ENCODE peak calls at places on chromosome 4, in four cellular contexts. R, E, B and Y are unnamed samples.

GRCh38 chr4:113692809-113693411 is 68.6 kb downstream of the CAMK2D start:
- DNase-seq in R (no peak), B (no peak), E (no peak), Y (no peak)

GRCh38 chr4:136831553-136831952 is 700.7 kb downstream of the PCDH18 start:
- DNase-seq in E (no peak), R (no peak), B (no peak), Y (no peak)

GRCh38 chr4:173252024-173252935 is 81.9 kb downstream of the HMGB2 start:
- DNase-seq in R (no peak), B (no peak), E (peak; percentile 99), Y (no peak)

GRCh38 chr4:28490669-28491068 is 1630.0 kb downstream of the STIM2 start:
- DNase-seq in E (no peak), B (no peak), R (no peak), Y (no peak)

GRCh38 chr4:184653650-184654049 is 4.1 kb downstream of the PRIMPOL start:
- DNase-seq in R (no peak), B (no peak), E (no peak), Y (no peak)

GRCh38 chr4:66606908-66607307 is 936.6 kb upstream of the EPHA5 start:
- DNase-seq in E (no peak), R (no peak), B (no peak), Y (peak; percentile 4)

GRCh38 chr4:78544681-78545080 is 6.9 kb upstream of the ANXA3 start:
- DNase-seq in B (no peak), R (no peak), E (peak; percentile 84), Y (no peak)

GRCh38 chr4:111070390-111070789 is 447.5 kb upstream of the PITX2 start:
- DNase-seq in R (no peak), B (no peak), E (no peak), Y (no peak)

GRCh38 chr4:110198472-110199419 is at the start of gene ELOVL6:
- DNase-seq in E (peak; percentile 88), B (peak; percentile 8), R (peak; percentile 48), Y (peak; percentile 85)

GRCh38 chr4:123832173-123833026 is 435.8 kb downstream of the SPRY1 start:
- DNase-seq in E (peak; percentile 99), R (no peak), B (no peak), Y (no peak)

GRCh38 chr4:7556558-7556957 is 121.8 kb upstream of the PSAPL1 start:
- DNase-seq in B (no peak), R (no peak), E (no peak), Y (no peak)

GRCh38 chr4:5517372-5517771 is 191.0 kb downstream of the EVC2 start:
- DNase-seq in E (no peak), B (no peak), R (no peak), Y (no peak)

GRCh38 chr4:89121711-89122387 is 10.5 kb downstream of the TIGD2 start:
- DNase-seq in E (no peak), R (no peak), B (no peak), Y (no peak)

GRCh38 chr4:20086067-20086466 is 165.6 kb upstream of the SLIT2 start:
- DNase-seq in E (no peak), R (no peak), B (no peak), Y (no peak)

GRCh38 chr4:109730294-109731051 is 603 bp upstream of the PLA2G12A start:
- DNase-seq in B (no peak), R (peak; percentile 38), E (peak; percentile 58), Y (no peak)

GRCh38 chr4:39620551-39620950 is 18.1 kb downstream of the SMIM14 start:
- DNase-seq in R (no peak), E (no peak), B (no peak), Y (no peak)

GRCh38 chr4:127772769-127773671 is 9.1 kb upstream of the HSPA4L start:
- DNase-seq in E (no peak), B (no peak), R (no peak), Y (no peak)

DNA sequence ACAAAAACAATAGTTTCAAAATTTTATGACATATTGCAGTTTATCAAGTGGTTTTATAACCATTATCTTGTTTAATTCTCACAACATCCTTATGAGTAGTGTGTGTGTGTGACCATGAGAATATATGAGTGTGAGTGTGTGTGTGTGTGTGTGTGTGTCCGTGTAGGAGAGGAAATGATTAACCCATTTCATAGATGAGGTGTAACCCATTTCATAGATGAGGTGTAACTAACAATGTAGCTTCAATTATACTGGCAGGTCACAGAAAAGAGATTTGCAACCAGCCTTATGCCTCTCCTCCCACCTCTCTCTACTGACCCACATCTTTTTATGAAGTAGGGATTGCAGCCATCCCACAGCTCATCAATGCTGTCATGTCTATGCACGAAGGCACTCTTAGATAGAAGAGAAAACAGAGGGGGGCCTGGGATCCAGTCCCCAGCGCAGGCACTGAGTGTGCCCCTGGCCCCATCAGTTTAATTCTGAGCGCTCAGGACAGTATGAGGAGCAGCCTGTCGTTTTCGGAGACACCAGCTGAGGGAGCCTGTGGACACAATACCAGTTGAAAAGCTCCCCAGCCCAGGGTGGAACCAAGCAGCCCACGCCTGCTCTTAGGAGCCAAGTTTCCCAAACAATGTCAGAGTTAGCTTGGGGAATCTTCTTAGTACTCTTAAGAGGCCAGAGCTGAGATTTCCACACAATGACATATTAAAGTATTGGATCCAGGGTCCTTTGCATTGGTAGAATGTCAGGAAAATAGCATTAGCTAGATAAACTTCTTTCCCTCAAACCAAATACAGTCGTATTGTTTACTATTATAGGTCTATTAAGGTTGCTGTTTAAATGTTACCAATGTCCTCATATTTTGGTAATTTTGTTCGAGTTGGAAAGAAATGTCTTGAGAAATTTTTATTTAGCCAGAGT is 88.6 kb downstream of the PALLD start:
- DNase-seq in B (no peak), E (peak; percentile 84), R (peak; percentile 31), Y (peak; percentile 63)
- H3K4me1 ChIP-seq in B (no peaks in the 10 kb centered on the region), E (peaks cover 27% of the 10 kb centered on the region), R (no peaks in the 10 kb centered on the region), Y (no peaks in the 10 kb centered on the region)

GRCh38 chr4:56297801-56298200 is 89.5 kb downstream of the AASDH start:
- DNase-seq in E (no peak), B (no peak), R (no peak), Y (no peak)
- H3K27ac ChIP-seq in E (no peak overlapping the region), B (no peak overlapping the region), R (peak overlapping the region; percentile 32), Y (no peak overlapping the region)

GRCh38 chr4:37490391-37491347 is 195.5 kb downstream of the RELL1 start:
- DNase-seq in B (no peak), R (no peak), E (no peak), Y (no peak)
- H3K4me3 ChIP-seq in B (no peak overlapping the region), R (no peak overlapping the region), E (no peak overlapping the region), Y (no peak overlapping the region)

GRCh38 chr4:37664696-37665095 is 21.5 kb downstream of the RELL1 start:
- DNase-seq in B (no peak), E (no peak), R (no peak), Y (no peak)
- H3K4me1 ChIP-seq in B (peaks cover 15% of the 10 kb centered on the region), E (peaks cover 25% of the 10 kb centered on the region), R (peaks cover 12% of the 10 kb centered on the region), Y (peaks cover 4% of the 10 kb centered on the region)

GRCh38 chr4:76626686-76627465 is 191.8 kb downstream of the SHROOM3 start:
- DNase-seq in B (no peak), R (no peak), E (peak; percentile 47), Y (no peak)
- H3K27ac ChIP-seq in B (no peak overlapping the region), R (no peak overlapping the region), E (no peak overlapping the region), Y (no peak overlapping the region)

DNA sequence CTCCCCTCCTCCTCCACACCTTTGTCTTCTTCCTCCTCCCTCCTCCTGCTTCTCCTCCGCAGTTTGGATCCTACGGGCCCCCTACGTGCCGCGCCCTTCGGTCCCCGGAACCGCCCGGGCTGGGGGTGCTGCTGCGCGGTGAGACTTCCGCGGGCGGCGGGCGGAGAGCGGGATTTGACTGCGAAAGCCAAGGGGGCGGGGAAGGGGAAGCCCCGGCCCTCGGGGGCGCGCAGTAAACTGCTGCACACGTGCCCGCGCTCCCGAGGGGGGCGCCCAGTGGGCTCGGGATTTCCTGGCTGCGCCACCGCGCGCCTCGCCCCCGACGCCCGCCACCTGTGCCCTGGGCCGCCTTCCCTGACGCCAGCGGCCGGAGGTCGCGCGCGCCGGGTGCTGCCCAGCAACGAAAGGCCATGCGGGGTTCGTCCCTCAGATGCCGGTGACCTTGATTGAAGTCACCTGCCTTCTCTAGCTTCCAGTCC is 3.3 kb upstream of the NKX3-2 start:
- DNase-seq in B (peak; percentile 34), E (no peak), R (no peak), Y (no peak)
- H3K4me3 ChIP-seq in B (peak overlapping the region; percentile 28), E (peak overlapping the region; percentile 40), R (peak overlapping the region; percentile 56), Y (peak overlapping the region; percentile 60)

DNA sequence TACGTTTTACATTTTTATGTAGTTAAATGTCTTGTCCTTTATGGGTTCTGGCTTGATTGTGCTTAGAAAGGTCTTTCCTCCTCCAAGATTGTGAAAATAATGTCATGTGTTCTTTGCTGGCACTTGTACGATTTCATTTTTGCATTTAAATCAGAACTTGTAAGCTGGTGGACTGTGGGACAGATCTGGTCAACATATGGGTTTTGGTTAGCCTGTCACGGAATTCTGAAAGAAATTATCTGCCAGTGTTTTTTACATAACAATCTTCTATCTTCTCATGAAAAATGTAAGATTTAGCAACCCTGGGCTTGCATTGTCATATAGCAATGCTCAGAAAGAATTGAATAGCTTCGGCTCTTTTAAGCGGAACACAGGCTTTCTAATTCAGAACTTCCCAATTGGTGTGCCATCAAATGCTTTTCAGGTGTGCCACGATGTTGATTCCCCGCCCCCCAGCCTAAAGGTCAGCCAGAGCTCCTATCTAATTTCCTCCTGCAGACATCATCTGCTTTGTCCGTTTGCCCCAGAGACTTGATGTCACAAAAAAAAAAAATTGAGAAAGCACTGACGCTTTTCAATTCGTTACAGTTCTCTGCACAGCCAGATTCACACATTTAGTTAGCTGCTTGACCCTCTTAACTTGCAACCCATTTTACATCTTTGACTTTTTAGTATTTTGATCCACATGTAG is 16.2 kb downstream of the AFF1 start:
- DNase-seq in B (no peak), R (no peak), E (no peak), Y (no peak)
- H3K4me1 ChIP-seq in B (peaks cover 13% of the 10 kb centered on the region), R (no peaks in the 10 kb centered on the region), E (no peaks in the 10 kb centered on the region), Y (peaks cover 6% of the 10 kb centered on the region)

GRCh38 chr4:141013899-141014298 is 119.4 kb downstream of the RNF150 start:
- DNase-seq in R (no peak), B (no peak), E (no peak), Y (no peak)

GRCh38 chr4:141009931-141010330 is 123.3 kb downstream of the RNF150 start:
- DNase-seq in R (no peak), E (no peak), B (no peak), Y (no peak)

GRCh38 chr4:141006236-141006802 is 127.0 kb downstream of the RNF150 start:
- DNase-seq in R (no peak), E (no peak), B (no peak), Y (no peak)

GRCh38 chr4:141016117-141016798 is 117.0 kb downstream of the RNF150 start:
- DNase-seq in E (no peak), B (no peak), R (no peak), Y (no peak)

GRCh38 chr4:141011799-141012377 is 121.4 kb downstream of the RNF150 start:
- DNase-seq in R (no peak), B (no peak), E (no peak), Y (no peak)
- H3K27ac ChIP-seq in R (no peak overlapping the region), B (no peak overlapping the region), E (no peak overlapping the region), Y (no peak overlapping the region)

GRCh38 chr4:23235613-23236390 is 543.1 kb downstream of the GBA3 start:
- DNase-seq in E (no peak), R (no peak), B (no peak), Y (peak; percentile 9)
- H3K4me3 ChIP-seq in E (no peak overlapping the region), R (no peak overlapping the region), B (no peak overlapping the region), Y (no peak overlapping the region)